ENCODE peak calls at places on chromosomes 13 and 19, in eight cellular contexts. I is right cardiac atrium, S is WERI-Rb-1, W is H1, D is ascending aorta, E is thoracic aorta, R is brain microvascular endothelial cell, M is HepG2. Y is an unnamed sample.
A peak's percentile ranks its signal among the peaks of the same experiment; 100 is the strongest.

GRCh38 chr13:51761638-51762350 is 42.2 kb downstream of the DHRS12 start:
- DNase-seq in I (no peak), D (no peak), W (no peak), S (no peak), R (no peak), M (no peak), E (no peak), Y (no peak)

GRCh38 chr19:5154129-5154798 is 185.4 kb downstream of the KDM4B start:
- DNase-seq in D (peak; percentile 59), S (peak; percentile 71), I (peak; percentile 71), E (no peak), R (no peak), M (peak; percentile 52), W (no peak), Y (no peak)

GRCh38 chr13:44293908-44294735 is 79.5 kb upstream of the SERP2 start:
- DNase-seq in D (peak; percentile 49), W (no peak), R (no peak), I (no peak), S (no peak), E (no peak), M (no peak), Y (no peak)

GRCh38 chr19:31781542-31781941 is 432.3 kb upstream of the TSHZ3 start:
- DNase-seq in D (no peak), R (no peak), M (no peak), E (no peak), I (no peak), W (no peak), S (no peak), Y (no peak)

GRCh38 chr13:98265669-98266551 is 88.8 kb upstream of the RNF113B start:
- DNase-seq in W (no peak), D (no peak), E (no peak), I (no peak), R (no peak), M (peak; percentile 98), S (no peak), Y (no peak)

GRCh38 chr13:41639955-41640780 is 182.8 kb downstream of the RGCC start:
- DNase-seq in S (no peak), M (peak; percentile 79), E (no peak), D (no peak), I (no peak), R (no peak), W (no peak), Y (no peak)

GRCh38 chr19:12365094-12365371 is 450 bp downstream of the ZNF442 start:
- DNase-seq in D (peak; percentile 63), S (peak; percentile 26), E (no peak), R (peak; percentile 12), M (no peak), W (no peak), I (peak; percentile 73), Y (no peak)

GRCh38 chr13:37960427-37960826 is 90.9 kb upstream of the TRPC4 start:
- DNase-seq in I (no peak), R (no peak), W (no peak), E (no peak), D (no peak), M (no peak), S (no peak), Y (no peak)

GRCh38 chr19:43755256-43755801 is 567 bp upstream of the SMG9 start:
- DNase-seq in E (no peak), I (peak; percentile 93), W (no peak), R (peak; percentile 42), S (no peak), M (no peak), D (peak; percentile 84), Y (no peak)

GRCh38 chr19:342801-343421 is 1.7 kb downstream of the MIER2 start:
- DNase-seq in R (peak; percentile 94), D (peak; percentile 85), M (no peak), S (no peak), E (no peak), I (peak; percentile 83), W (no peak), Y (peak; percentile 65)

GRCh38 chr13:99371956-99372355 is 64.8 kb upstream of the GPR183 start:
- DNase-seq in E (no peak), I (no peak), S (peak; percentile 5), D (no peak), W (no peak), M (no peak), R (no peak), Y (no peak)

GRCh38 chr19:38035515-38036495 is 128.8 kb downstream of the SIPA1L3 start:
- DNase-seq in M (peak; percentile 6), E (no peak), R (peak; percentile 56), D (no peak), W (no peak), S (peak; percentile 38), I (peak; percentile 56), Y (no peak)

GRCh38 chr19:23145617-23146415 is 29.0 kb downstream of the ZNF730 start:
- DNase-seq in R (no peak), E (no peak), S (no peak), M (no peak), D (no peak), I (no peak), W (no peak), Y (no peak)

GRCh38 chr19:47471733-47472457 is at the start of gene SLC8A2:
- DNase-seq in E (peak; percentile 58), D (peak; percentile 90), I (peak; percentile 85), R (peak; percentile 75), M (peak; percentile 52), W (peak; percentile 70), S (peak; percentile 93), Y (peak; percentile 54)

GRCh38 chr13:110137677-110138008 is 169.3 kb downstream of the COL4A1 start:
- DNase-seq in I (peak; percentile 78), R (peak; percentile 56), S (peak; percentile 86), E (no peak), M (peak; percentile 15), W (no peak), D (no peak), Y (no peak)

DNA sequence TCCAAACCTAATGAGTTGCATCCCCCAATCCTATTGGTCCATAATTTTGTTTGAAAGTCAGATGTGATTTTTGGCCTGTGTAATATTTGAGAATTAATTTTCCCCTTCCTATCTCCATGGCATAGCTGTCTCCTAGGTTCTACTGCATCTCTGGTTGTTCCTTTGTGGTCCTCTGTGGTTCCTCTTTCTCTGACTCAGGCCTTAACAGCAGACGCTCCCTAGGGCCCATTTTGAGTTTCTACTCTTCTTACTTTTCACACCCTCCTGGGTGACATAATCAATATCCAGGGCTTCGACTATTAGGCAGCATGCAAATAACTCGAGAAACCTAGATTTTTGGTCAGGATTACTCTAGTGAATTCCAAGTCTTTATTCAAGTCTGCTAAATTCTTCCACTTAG is 160.7 kb downstream of the RFC3 start:
- DNase-seq in D (no peak), E (no peak), W (no peak), M (no peak), I (no peak), R (no peak), S (no peak), Y (no peak)
- H3K27me3 ChIP-seq in D (no peaks in the 10 kb centered on the region), E (no peaks in the 10 kb centered on the region), W (no peaks in the 10 kb centered on the region), M (no peaks in the 10 kb centered on the region), I (no peaks in the 10 kb centered on the region), R (no peaks in the 10 kb centered on the region), S (no peaks in the 10 kb centered on the region), Y (no peaks in the 10 kb centered on the region)

GRCh38 chr19:14089662-14090508 is 666 bp downstream of the SAMD1 start:
- DNase-seq in W (no peak), S (peak; percentile 60), M (no peak), R (peak; percentile 35), E (no peak), I (peak; percentile 86), D (peak; percentile 77), Y (no peak)
- H3K27ac ChIP-seq in W (no peak overlapping the region), S (peak overlapping the region; percentile 95), M (peak overlapping the region; percentile 78), R (no peak overlapping the region), E (peak overlapping the region; percentile 58), I (peak overlapping the region; percentile 95), D (peak overlapping the region; percentile 52), Y (no peak overlapping the region)

GRCh38 chr19:35375505-35376307 is 4.8 kb downstream of the GPR42 start:
- DNase-seq in S (no peak), R (no peak), E (no peak), I (no peak), W (no peak), D (no peak), M (no peak), Y (no peak)
- H3K27me3 ChIP-seq in S (no peaks in the 10 kb centered on the region), R (no peaks in the 10 kb centered on the region), E (no peaks in the 10 kb centered on the region), I (no peaks in the 10 kb centered on the region), W (no peaks in the 10 kb centered on the region), D (no peaks in the 10 kb centered on the region), M (no peaks in the 10 kb centered on the region), Y (no peaks in the 10 kb centered on the region)

GRCh38 chr19:42255766-42256750 is 1.1 kb upstream of the ERF start:
- DNase-seq in I (peak; percentile 86), W (no peak), M (no peak), E (no peak), S (peak; percentile 28), D (peak; percentile 75), R (no peak), Y (no peak)
- H3K27ac ChIP-seq in I (peak overlapping the region; percentile 77), W (no peak overlapping the region), M (peak overlapping the region; percentile 51), E (peak overlapping the region; percentile 78), S (peak overlapping the region; percentile 44), D (peak overlapping the region; percentile 99), R (peak overlapping the region; percentile 56), Y (peak overlapping the region; percentile 75)

DNA sequence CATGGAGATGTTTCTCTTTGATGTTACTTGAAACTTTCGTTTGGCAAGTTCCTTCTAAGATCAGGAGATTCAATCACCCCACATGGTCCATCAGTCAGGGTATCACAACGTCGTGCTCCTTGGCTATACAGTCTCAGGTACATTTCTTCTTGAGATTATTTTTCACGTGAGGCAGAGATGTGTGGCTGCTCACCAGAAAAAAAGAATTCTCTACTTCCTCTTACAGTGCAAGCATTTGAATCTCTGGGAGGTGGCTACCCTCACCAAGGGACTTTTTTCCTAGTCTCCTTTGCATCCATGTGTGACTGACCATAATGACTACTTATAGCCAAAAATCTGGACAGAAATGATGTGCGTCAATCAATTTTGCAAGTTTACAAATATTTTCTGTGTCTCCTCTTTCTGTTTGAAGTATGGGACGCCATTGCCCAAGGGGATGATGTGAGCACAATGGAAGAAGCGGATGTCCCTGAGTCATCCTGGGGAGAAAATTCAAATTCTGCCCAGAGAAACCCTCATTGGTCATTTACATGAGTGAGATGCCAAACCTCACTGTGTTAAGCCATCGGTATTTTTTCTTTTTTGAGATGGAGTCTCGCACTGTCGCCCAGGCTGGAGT is 8.6 kb upstream of the LAIR2 start:
- DNase-seq in W (no peak), E (no peak), S (no peak), M (no peak), D (no peak), R (no peak), I (no peak), Y (no peak)
- H3K27me3 ChIP-seq in W (no peaks in the 10 kb centered on the region), E (no peaks in the 10 kb centered on the region), S (peaks cover 58% of the 10 kb centered on the region), M (peaks cover 20% of the 10 kb centered on the region), D (no peaks in the 10 kb centered on the region), R (no peaks in the 10 kb centered on the region), I (no peaks in the 10 kb centered on the region), Y (no peaks in the 10 kb centered on the region)

Y was measured in AG04450.